ENCODE peak calls at places on chromosomes 12 and 14, in five cellular contexts. L is endothelial cell of umbilical vein, U is heart right ventricle, B is GM12878, J is mammary epithelial cell. W is an unnamed sample.

GRCh38 chr14:104393898-104394605 is 185.5 kb upstream of the C14orf180 start:
- DNase-seq in L (peak; percentile 62), U (peak; percentile 78), B (no peak), J (no peak), W (no peak)

GRCh38 chr14:22752422-22752821 is 14.1 kb upstream of the OXA1L start:
- DNase-seq in L (no peak), U (no peak), B (no peak), J (peak; percentile 5), W (no peak)

GRCh38 chr14:55372423-55372822 is 39.2 kb downstream of the ATG14 start:
- DNase-seq in L (no peak), U (no peak), B (no peak), J (no peak), W (no peak)

GRCh38 chr12:63978519-63978918 is 134.0 kb downstream of the SRGAP1 start:
- DNase-seq in L (peak; percentile 77), U (no peak), B (no peak), J (peak; percentile 87), W (no peak)

GRCh38 chr12:124428136-124428791 is 133.4 kb downstream of the RFLNA start:
- DNase-seq in L (no peak), U (peak; percentile 48), B (no peak), J (no peak), W (no peak)

GRCh38 chr14:73567951-73568885 is 795 bp upstream of the ACOT2 start:
- DNase-seq in L (peak; percentile 4), U (no peak), B (no peak), J (peak; percentile 50), W (peak; percentile 16)

GRCh38 chr12:49880756-49881390 is 22.8 kb downstream of the FAIM2 start:
- DNase-seq in L (no peak), U (no peak), B (no peak), J (no peak), W (no peak)

GRCh38 chr12:50257226-50258166 is 25.8 kb downstream of the LIMA1 start:
- DNase-seq in L (peak; percentile 78), U (no peak), B (no peak), J (peak; percentile 32), W (peak; percentile 57)

GRCh38 chr12:117080707-117081141 is 18.5 kb downstream of the TESC start:
- DNase-seq in L (no peak), U (no peak), B (no peak), J (no peak), W (no peak)

GRCh38 chr12:123094349-123095073 is 56.4 kb downstream of the PITPNM2 start:
- DNase-seq in L (no peak), U (peak; percentile 52), B (no peak), J (peak; percentile 78), W (peak; percentile 10)

GRCh38 chr14:35032562-35032961 is 13.5 kb upstream of the FAM177A1 start:
- DNase-seq in L (no peak), U (no peak), B (no peak), J (no peak), W (no peak)

GRCh38 chr14:32343926-32344430 is 14.9 kb downstream of the AKAP6 start:
- DNase-seq in L (no peak), U (no peak), B (no peak), J (peak; percentile 76), W (no peak)

GRCh38 chr12:109693160-109693559 is 20.5 kb upstream of the FAM222A start:
- DNase-seq in L (no peak), U (no peak), B (no peak), J (no peak), W (no peak)

GRCh38 chr12:66048843-66049537 is 81.6 kb downstream of the LLPH start:
- DNase-seq in L (no peak), U (no peak), B (no peak), J (peak; percentile 43), W (peak; percentile 5)

GRCh38 chr12:39605996-39606395 is 13.6 kb downstream of the ABCD2 start:
- DNase-seq in L (no peak), U (no peak), B (no peak), J (peak; percentile 62), W (no peak)

GRCh38 chr14:83885748-83886382 is 1644.1 kb upstream of the FLRT2 start:
- DNase-seq in L (no peak), U (no peak), B (no peak), J (no peak), W (no peak)

GRCh38 chr14:34466691-34467090 is 4.7 kb upstream of the SPTSSA start:
- DNase-seq in L (no peak), U (no peak), B (no peak), J (no peak), W (no peak)

GRCh38 chr12:52234226-52234810 is 1.3 kb downstream of the KRT7 start:
- DNase-seq in L (no peak), U (no peak), B (no peak), J (no peak), W (no peak)

GRCh38 chr12:25054783-25055144 is 105.9 kb upstream of the BCAT1 start:
- DNase-seq in L (no peak), U (no peak), B (no peak), J (peak; percentile 78), W (no peak)

GRCh38 chr12:57128519-57129247 is 400 bp downstream of the LRP1 start:
- DNase-seq in L (no peak), U (no peak), B (no peak), J (no peak), W (no peak)

GRCh38 chr14:39266871-39267591 is 33.3 kb downstream of the MIA2 start:
- DNase-seq in L (peak; percentile 86), U (peak; percentile 85), B (no peak), J (peak; percentile 88), W (peak; percentile 84)

GRCh38 chr14:104643306-104643705 is 38.7 kb upstream of the TMEM179 start:
- DNase-seq in L (no peak), U (no peak), B (no peak), J (no peak), W (no peak)

GRCh38 chr14:103854017-103854808 is 6.8 kb upstream of the PPP1R13B start:
- DNase-seq in L (no peak), U (no peak), B (no peak), J (no peak), W (no peak)

GRCh38 chr12:47303207-47303606 is 223.4 kb upstream of the AMIGO2 start:
- DNase-seq in L (no peak), U (no peak), B (no peak), J (no peak), W (no peak)

GRCh38 chr12:12718853-12719252 is 1.7 kb downstream of the CDKN1B start:
- DNase-seq in L (peak; percentile 41), U (no peak), B (no peak), J (peak; percentile 38), W (peak; percentile 41)

GRCh38 chr12:130138478-130138877 is 23.8 kb upstream of the FZD10 start:
- DNase-seq in L (no peak), U (no peak), B (no peak), J (no peak), W (no peak)

GRCh38 chr12:24596768-24597388 is 352.0 kb downstream of the BCAT1 start:
- DNase-seq in L (peak; percentile 60), U (no peak), B (no peak), J (peak; percentile 20), W (peak; percentile 2)

GRCh38 chr12:80939231-80939950 is 1.7 kb upstream of the LIN7A start:
- DNase-seq in L (peak; percentile 9), U (no peak), B (no peak), J (no peak), W (no peak)
- H3K4me3 ChIP-seq in L (no peak overlapping the region), U (no peak overlapping the region), B (no peak overlapping the region), J (no peak overlapping the region), W (no peak overlapping the region)

GRCh38 chr14:64709126-64709525 is 4.9 kb downstream of the PLEKHG3 start:
- DNase-seq in L (no peak), U (no peak), B (no peak), J (no peak), W (no peak)

GRCh38 chr14:64708148-64709004 is 4.2 kb downstream of the PLEKHG3 start:
- DNase-seq in L (no peak), U (peak; percentile 24), B (no peak), J (peak; percentile 89), W (no peak)

GRCh38 chr14:64707661-64708060 is 3.4 kb downstream of the PLEKHG3 start:
- DNase-seq in L (no peak), U (no peak), B (no peak), J (peak; percentile 96), W (peak; percentile 97)

GRCh38 chr14:64713677-64714076 is 9.5 kb downstream of the PLEKHG3 start:
- DNase-seq in L (no peak), U (no peak), B (no peak), J (no peak), W (no peak)

DNA sequence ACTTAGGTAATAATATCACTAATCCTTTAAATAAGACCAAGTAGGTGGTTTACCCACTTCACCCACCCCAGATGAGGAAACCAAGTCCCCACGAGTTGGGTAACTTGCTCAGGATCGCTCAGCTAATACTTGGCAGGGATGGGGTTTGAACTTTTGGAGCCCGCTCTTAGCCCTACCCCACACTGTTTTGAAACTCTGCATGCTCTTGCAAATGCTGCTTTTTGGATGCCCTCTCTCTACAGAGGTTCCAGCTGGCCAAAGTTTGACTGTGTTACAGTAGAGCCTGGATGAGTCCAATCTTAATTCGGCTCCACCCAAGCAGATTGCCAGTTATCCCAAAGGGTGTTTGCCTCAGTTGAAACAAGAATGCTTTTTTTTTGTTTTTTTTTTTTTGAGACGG is 6.8 kb downstream of the PLEKHG3 start:
- DNase-seq in L (no peak), U (no peak), B (no peak), J (no peak), W (no peak)
- H3K4me1 ChIP-seq in L (peaks cover 5% of the 10 kb centered on the region), U (peaks cover 15% of the 10 kb centered on the region), B (peaks cover 5% of the 10 kb centered on the region), J (peaks cover 55% of the 10 kb centered on the region), W (peaks cover 13% of the 10 kb centered on the region)

GRCh38 chr12:93793007-93793406 is 115.8 kb downstream of the CRADD start:
- DNase-seq in L (no peak), U (no peak), B (no peak), J (no peak), W (no peak)

GRCh38 chr12:93793983-93794382 is 116.8 kb downstream of the CRADD start:
- DNase-seq in L (no peak), U (no peak), B (no peak), J (no peak), W (no peak)

GRCh38 chr12:93794738-93795137 is 117.6 kb downstream of the CRADD start:
- DNase-seq in L (no peak), U (no peak), B (no peak), J (no peak), W (no peak)

GRCh38 chr12:93796719-93797118 is 119.5 kb downstream of the CRADD start:
- DNase-seq in L (no peak), U (no peak), B (no peak), J (no peak), W (no peak)

GRCh38 chr12:93795352-93795751 is 118.2 kb downstream of the CRADD start:
- DNase-seq in L (no peak), U (no peak), B (no peak), J (no peak), W (peak; percentile 64)
- H3K27ac ChIP-seq in L (no peak overlapping the region), U (no peak overlapping the region), B (no peak overlapping the region), J (no peak overlapping the region), W (no peak overlapping the region)

GRCh38 chr12:106304797-106305196 is 2.3 kb downstream of the TCP11L2 start:
- DNase-seq in L (no peak), U (no peak), B (no peak), J (no peak), W (no peak)

GRCh38 chr12:106302401-106303201 is at the start of gene TCP11L2:
- DNase-seq in L (peak; percentile 79), U (peak; percentile 93), B (no peak), J (peak; percentile 77), W (peak; percentile 81)

GRCh38 chr12:106305376-106305775 is 2.8 kb downstream of the TCP11L2 start:
- DNase-seq in L (no peak), U (no peak), B (no peak), J (peak; percentile 46), W (no peak)

GRCh38 chr12:106303202-106303820 is 778 bp downstream of the TCP11L2 start:
- DNase-seq in L (peak; percentile 94), U (peak; percentile 93), B (no peak), J (peak; percentile 65), W (peak; percentile 61)

GRCh38 chr12:106304001-106304421 is 1.5 kb downstream of the TCP11L2 start:
- DNase-seq in L (no peak), U (no peak), B (no peak), J (no peak), W (no peak)
- H3K4me3 ChIP-seq in L (no peak overlapping the region), U (peak overlapping the region; percentile 62), B (no peak overlapping the region), J (no peak overlapping the region), W (peak overlapping the region; percentile 11)